ENCODE peak calls at places on chromosomes 1 and 21, in ten cellular contexts. One of them, this sample, is unnamed.

GRCh38 chr1:200372095-200372884 is 37.5 kb downstream of the ZNF281 start:
- DNase-seq in A172: peak
- DNase-seq in T-helper 17 cell: no peak
- DNase-seq in GM20000: no peak
- DNase-seq in DMS153: no peak
- DNase-seq in vagina: no peak
- DNase-seq in Ammon's horn: no peak
- DNase-seq in COR-L47: no peak
- DNase-seq in memory B cell: no peak
- DNase-seq in NCI-H1092 treated with DMSO at 0.1 percent for 48 hours: no peak
- DNase-seq in this sample: peak

GRCh38 chr1:19643602-19644419 is at the start of gene NBL1:
- DNase-seq in vagina: no peak
- DNase-seq in GM20000: peak
- DNase-seq in COR-L47: no peak
- DNase-seq in NCI-H1092 treated with DMSO at 0.1 percent for 48 hours: no peak
- DNase-seq in T-helper 17 cell: peak
- DNase-seq in A172: no peak
- DNase-seq in DMS153: no peak
- DNase-seq in Ammon's horn: peak
- DNase-seq in memory B cell: no peak
- DNase-seq in this sample: no peak

GRCh38 chr1:1619917-1620361 is 4.6 kb downstream of the MIB2 start:
- DNase-seq in vagina: no peak
- DNase-seq in NCI-H1092 treated with DMSO at 0.1 percent for 48 hours: no peak
- DNase-seq in A172: no peak
- DNase-seq in memory B cell: no peak
- DNase-seq in Ammon's horn: no peak
- DNase-seq in GM20000: no peak
- DNase-seq in COR-L47: no peak
- DNase-seq in T-helper 17 cell: no peak
- DNase-seq in DMS153: no peak
- DNase-seq in this sample: no peak

GRCh38 chr21:25735895-25736597 is 1.3 kb downstream of the GABPA start:
- DNase-seq in GM20000: no peak
- DNase-seq in vagina: no peak
- DNase-seq in T-helper 17 cell: no peak
- DNase-seq in COR-L47: no peak
- DNase-seq in A172: peak
- DNase-seq in NCI-H1092 treated with DMSO at 0.1 percent for 48 hours: peak
- DNase-seq in DMS153: no peak
- DNase-seq in Ammon's horn: no peak
- DNase-seq in memory B cell: no peak
- DNase-seq in this sample: peak

GRCh38 chr1:38613996-38614395 is 245.6 kb downstream of the RRAGC start:
- DNase-seq in T-helper 17 cell: no peak
- DNase-seq in memory B cell: no peak
- DNase-seq in vagina: no peak
- DNase-seq in Ammon's horn: peak
- DNase-seq in COR-L47: no peak
- DNase-seq in NCI-H1092 treated with DMSO at 0.1 percent for 48 hours: no peak
- DNase-seq in DMS153: no peak
- DNase-seq in A172: no peak
- DNase-seq in GM20000: no peak
- DNase-seq in this sample: no peak

GRCh38 chr1:209882942-209883340 is 55.1 kb upstream of the SYT14 start:
- DNase-seq in GM20000: no peak
- DNase-seq in NCI-H1092 treated with DMSO at 0.1 percent for 48 hours: no peak
- DNase-seq in vagina: peak
- DNase-seq in COR-L47: no peak
- DNase-seq in A172: no peak
- DNase-seq in Ammon's horn: no peak
- DNase-seq in DMS153: no peak
- DNase-seq in T-helper 17 cell: no peak
- DNase-seq in memory B cell: no peak
- DNase-seq in this sample: no peak

GRCh38 chr1:67149179-67149770 is 14.5 kb upstream of the C1orf141 start:
- DNase-seq in A172: peak
- DNase-seq in memory B cell: peak
- DNase-seq in GM20000: peak
- DNase-seq in vagina: no peak
- DNase-seq in NCI-H1092 treated with DMSO at 0.1 percent for 48 hours: peak
- DNase-seq in T-helper 17 cell: no peak
- DNase-seq in COR-L47: peak
- DNase-seq in DMS153: peak
- DNase-seq in Ammon's horn: peak
- DNase-seq in this sample: peak

GRCh38 chr1:234144866-234145265 is 228.4 kb upstream of the COA6 start:
- DNase-seq in vagina: no peak
- DNase-seq in A172: no peak
- DNase-seq in NCI-H1092 treated with DMSO at 0.1 percent for 48 hours: no peak
- DNase-seq in Ammon's horn: no peak
- DNase-seq in memory B cell: no peak
- DNase-seq in DMS153: no peak
- DNase-seq in GM20000: no peak
- DNase-seq in COR-L47: no peak
- DNase-seq in T-helper 17 cell: no peak
- DNase-seq in this sample: no peak

GRCh38 chr1:55081188-55081904 is 42.0 kb downstream of the PCSK9 start:
- DNase-seq in COR-L47: no peak
- DNase-seq in DMS153: no peak
- DNase-seq in memory B cell: no peak
- DNase-seq in A172: peak
- DNase-seq in NCI-H1092 treated with DMSO at 0.1 percent for 48 hours: no peak
- DNase-seq in GM20000: no peak
- DNase-seq in T-helper 17 cell: no peak
- DNase-seq in Ammon's horn: no peak
- DNase-seq in vagina: no peak
- DNase-seq in this sample: no peak

GRCh38 chr1:151968058-151968457 is 25.6 kb downstream of the S100A10 start:
- DNase-seq in GM20000: peak
- DNase-seq in Ammon's horn: no peak
- DNase-seq in A172: peak
- DNase-seq in vagina: no peak
- DNase-seq in DMS153: peak
- DNase-seq in T-helper 17 cell: no peak
- DNase-seq in NCI-H1092 treated with DMSO at 0.1 percent for 48 hours: no peak
- DNase-seq in memory B cell: no peak
- DNase-seq in COR-L47: peak
- DNase-seq in this sample: no peak

GRCh38 chr1:2331200-2331544 is 60.2 kb downstream of the MORN1 start:
- DNase-seq in T-helper 17 cell: no peak
- DNase-seq in vagina: no peak
- DNase-seq in memory B cell: no peak
- DNase-seq in NCI-H1092 treated with DMSO at 0.1 percent for 48 hours: no peak
- DNase-seq in A172: no peak
- DNase-seq in DMS153: no peak
- DNase-seq in Ammon's horn: no peak
- DNase-seq in GM20000: no peak
- DNase-seq in COR-L47: no peak
- DNase-seq in this sample: no peak

GRCh38 chr1:47911892-47912291 is 85.3 kb downstream of the TRABD2B start:
- DNase-seq in T-helper 17 cell: no peak
- DNase-seq in NCI-H1092 treated with DMSO at 0.1 percent for 48 hours: no peak
- DNase-seq in Ammon's horn: no peak
- DNase-seq in vagina: no peak
- DNase-seq in A172: no peak
- DNase-seq in DMS153: no peak
- DNase-seq in GM20000: no peak
- DNase-seq in COR-L47: no peak
- DNase-seq in memory B cell: no peak
- DNase-seq in this sample: no peak

GRCh38 chr1:23341829-23342697 is 2.0 kb downstream of the HNRNPR start:
- DNase-seq in COR-L47: no peak
- DNase-seq in A172: no peak
- DNase-seq in T-helper 17 cell: no peak
- DNase-seq in vagina: no peak
- DNase-seq in NCI-H1092 treated with DMSO at 0.1 percent for 48 hours: no peak
- DNase-seq in memory B cell: no peak
- DNase-seq in Ammon's horn: no peak
- DNase-seq in DMS153: no peak
- DNase-seq in GM20000: no peak
- DNase-seq in this sample: no peak

GRCh38 chr1:5371270-5371669 is 621.0 kb downstream of the NPHP4 start:
- DNase-seq in GM20000: no peak
- DNase-seq in A172: no peak
- DNase-seq in COR-L47: no peak
- DNase-seq in DMS153: no peak
- DNase-seq in vagina: no peak
- DNase-seq in Ammon's horn: no peak
- DNase-seq in NCI-H1092 treated with DMSO at 0.1 percent for 48 hours: no peak
- DNase-seq in memory B cell: no peak
- DNase-seq in T-helper 17 cell: no peak
- DNase-seq in this sample: no peak

GRCh38 chr1:240766831-240767230 is 154.9 kb upstream of the GREM2 start:
- DNase-seq in COR-L47: no peak
- DNase-seq in memory B cell: no peak
- DNase-seq in A172: peak
- DNase-seq in GM20000: peak
- DNase-seq in T-helper 17 cell: no peak
- DNase-seq in Ammon's horn: no peak
- DNase-seq in vagina: no peak
- DNase-seq in NCI-H1092 treated with DMSO at 0.1 percent for 48 hours: no peak
- DNase-seq in DMS153: no peak
- DNase-seq in this sample: no peak

GRCh38 chr1:28886731-28887417 is 27.5 kb upstream of the EPB41 start:
- DNase-seq in GM20000: peak
- DNase-seq in COR-L47: peak
- DNase-seq in DMS153: peak
- DNase-seq in T-helper 17 cell: peak
- DNase-seq in vagina: no peak
- DNase-seq in NCI-H1092 treated with DMSO at 0.1 percent for 48 hours: peak
- DNase-seq in Ammon's horn: peak
- DNase-seq in memory B cell: peak
- DNase-seq in A172: peak
- DNase-seq in this sample: peak

GRCh38 chr1:204673909-204674701 is 11.4 kb downstream of the LRRN2 start:
- DNase-seq in memory B cell: no peak
- DNase-seq in A172: no peak
- DNase-seq in vagina: no peak
- DNase-seq in NCI-H1092 treated with DMSO at 0.1 percent for 48 hours: peak
- DNase-seq in T-helper 17 cell: no peak
- DNase-seq in GM20000: no peak
- DNase-seq in COR-L47: peak
- DNase-seq in DMS153: peak
- DNase-seq in Ammon's horn: no peak
- DNase-seq in this sample: no peak

GRCh38 chr21:26849428-26850115 is 4.4 kb upstream of the ADAMTS1 start:
- DNase-seq in A172: peak
- DNase-seq in DMS153: no peak
- DNase-seq in COR-L47: peak
- DNase-seq in memory B cell: no peak
- DNase-seq in T-helper 17 cell: no peak
- DNase-seq in NCI-H1092 treated with DMSO at 0.1 percent for 48 hours: peak
- DNase-seq in Ammon's horn: peak
- DNase-seq in GM20000: no peak
- DNase-seq in vagina: no peak
- DNase-seq in this sample: no peak

GRCh38 chr21:38266732-38267131 is 9.9 kb downstream of the KCNJ15 start:
- DNase-seq in vagina: no peak
- DNase-seq in A172: peak
- DNase-seq in memory B cell: no peak
- DNase-seq in T-helper 17 cell: no peak
- DNase-seq in DMS153: no peak
- DNase-seq in GM20000: no peak
- DNase-seq in COR-L47: no peak
- DNase-seq in Ammon's horn: no peak
- DNase-seq in NCI-H1092 treated with DMSO at 0.1 percent for 48 hours: no peak
- DNase-seq in this sample: no peak

GRCh38 chr1:208475449-208475848 is 231.3 kb upstream of the PLXNA2 start:
- DNase-seq in GM20000: no peak
- DNase-seq in memory B cell: no peak
- DNase-seq in vagina: no peak
- DNase-seq in DMS153: no peak
- DNase-seq in NCI-H1092 treated with DMSO at 0.1 percent for 48 hours: no peak
- DNase-seq in COR-L47: no peak
- DNase-seq in Ammon's horn: peak
- DNase-seq in T-helper 17 cell: no peak
- DNase-seq in A172: peak
- DNase-seq in this sample: no peak

GRCh38 chr1:215192306-215192705 is 109.8 kb downstream of the KCNK2 start:
- DNase-seq in DMS153: no peak
- DNase-seq in A172: peak
- DNase-seq in COR-L47: no peak
- DNase-seq in Ammon's horn: no peak
- DNase-seq in NCI-H1092 treated with DMSO at 0.1 percent for 48 hours: no peak
- DNase-seq in T-helper 17 cell: no peak
- DNase-seq in vagina: no peak
- DNase-seq in GM20000: no peak
- DNase-seq in memory B cell: no peak
- DNase-seq in this sample: no peak

GRCh38 chr1:185066181-185066580 is 20.8 kb downstream of the RNF2 start:
- DNase-seq in NCI-H1092 treated with DMSO at 0.1 percent for 48 hours: no peak
- DNase-seq in A172: no peak
- DNase-seq in DMS153: no peak
- DNase-seq in GM20000: no peak
- DNase-seq in memory B cell: no peak
- DNase-seq in Ammon's horn: no peak
- DNase-seq in COR-L47: no peak
- DNase-seq in T-helper 17 cell: no peak
- DNase-seq in vagina: no peak
- DNase-seq in this sample: no peak

GRCh38 chr1:160844447-160845232 is 18.0 kb downstream of the CD244 start:
- DNase-seq in Ammon's horn: no peak
- DNase-seq in memory B cell: no peak
- DNase-seq in COR-L47: no peak
- DNase-seq in T-helper 17 cell: no peak
- DNase-seq in GM20000: no peak
- DNase-seq in A172: peak
- DNase-seq in vagina: no peak
- DNase-seq in DMS153: no peak
- DNase-seq in NCI-H1092 treated with DMSO at 0.1 percent for 48 hours: no peak
- DNase-seq in this sample: no peak

GRCh38 chr1:56265205-56265604 is 314.2 kb downstream of the PLPP3 start:
- DNase-seq in Ammon's horn: no peak
- DNase-seq in NCI-H1092 treated with DMSO at 0.1 percent for 48 hours: no peak
- DNase-seq in memory B cell: no peak
- DNase-seq in GM20000: no peak
- DNase-seq in A172: no peak
- DNase-seq in COR-L47: no peak
- DNase-seq in DMS153: no peak
- DNase-seq in vagina: no peak
- DNase-seq in T-helper 17 cell: no peak
- DNase-seq in this sample: no peak

GRCh38 chr21:44444286-44444931 is 10.9 kb upstream of the LRRC3 start:
- DNase-seq in memory B cell: no peak
- DNase-seq in NCI-H1092 treated with DMSO at 0.1 percent for 48 hours: no peak
- DNase-seq in DMS153: no peak
- DNase-seq in vagina: no peak
- DNase-seq in A172: no peak
- DNase-seq in T-helper 17 cell: no peak
- DNase-seq in GM20000: no peak
- DNase-seq in COR-L47: no peak
- DNase-seq in Ammon's horn: no peak
- DNase-seq in this sample: no peak

GRCh38 chr1:93740601-93741031 is 59.0 kb upstream of the BCAR3 start:
- DNase-seq in memory B cell: no peak
- DNase-seq in NCI-H1092 treated with DMSO at 0.1 percent for 48 hours: no peak
- DNase-seq in DMS153: no peak
- DNase-seq in Ammon's horn: no peak
- DNase-seq in A172: no peak
- DNase-seq in COR-L47: no peak
- DNase-seq in T-helper 17 cell: no peak
- DNase-seq in GM20000: no peak
- DNase-seq in vagina: no peak
- DNase-seq in this sample: no peak

GRCh38 chr1:14061204-14061603 is 361.2 kb downstream of the PRDM2 start:
- DNase-seq in GM20000: no peak
- DNase-seq in COR-L47: no peak
- DNase-seq in vagina: no peak
- DNase-seq in memory B cell: no peak
- DNase-seq in A172: no peak
- DNase-seq in DMS153: no peak
- DNase-seq in NCI-H1092 treated with DMSO at 0.1 percent for 48 hours: no peak
- DNase-seq in T-helper 17 cell: no peak
- DNase-seq in Ammon's horn: no peak
- DNase-seq in this sample: no peak

GRCh38 chr1:76576876-76577817 is 290.1 kb upstream of the ST6GALNAC5 start:
- DNase-seq in COR-L47: peak
- DNase-seq in memory B cell: no peak
- DNase-seq in T-helper 17 cell: no peak
- DNase-seq in vagina: no peak
- DNase-seq in Ammon's horn: no peak
- DNase-seq in NCI-H1092 treated with DMSO at 0.1 percent for 48 hours: peak
- DNase-seq in GM20000: no peak
- DNase-seq in DMS153: no peak
- DNase-seq in A172: no peak
- DNase-seq in this sample: no peak

This sample was measured in SHP77 treated with DMSO at 0.1 percent for 48 hours.